ENCODE peak calls at places on chromosomes 11 and 22, in seven cellular contexts. K, J, D, V, H, W and Q are unnamed samples.

GRCh38 chr11:624705-625635 is at the start of gene CDHR5:
- DNase-seq in K (no peak), J (no peak), D (no peak), V (no peak), H (no peak), W (no peak), Q (no peak)

GRCh38 chr11:475941-476340 is 25.9 kb downstream of the PTDSS2 start:
- DNase-seq in K (no peak), J (no peak), D (no peak), V (no peak), H (no peak), W (no peak), Q (no peak)

GRCh38 chr11:1232328-1233321 is 9.8 kb downstream of the MUC5B start:
- DNase-seq in K (no peak), J (no peak), D (no peak), V (no peak), H (no peak), W (no peak), Q (no peak)

GRCh38 chr11:83292709-83293435 is 6.7 kb upstream of the CCDC90B start:
- DNase-seq in K (peak), J (peak), D (peak), V (peak), H (no peak), W (peak), Q (peak)

GRCh38 chr11:16881074-16881709 is 133.0 kb downstream of the PLEKHA7 start:
- DNase-seq in K (peak), J (peak), D (peak), V (no peak), H (peak), W (peak), Q (peak)

GRCh38 chr11:128714881-128715280 is 21.0 kb downstream of the FLI1 start:
- DNase-seq in K (peak), J (peak), D (peak), V (peak), H (peak), W (peak), Q (no peak)

GRCh38 chr11:8056810-8057463 is 24.1 kb upstream of the TUB start:
- DNase-seq in K (peak), J (no peak), D (peak), V (no peak), H (no peak), W (no peak), Q (no peak)

GRCh38 chr11:25902476-25902875 is 429.5 kb upstream of the ANO3 start:
- DNase-seq in K (no peak), J (no peak), D (no peak), V (no peak), H (no peak), W (peak), Q (no peak)

GRCh38 chr11:12179019-12179418 is 68.6 kb downstream of the MICAL2 start:
- DNase-seq in K (no peak), J (no peak), D (no peak), V (no peak), H (no peak), W (no peak), Q (no peak)

GRCh38 chr11:45890886-45891550 is 5.6 kb downstream of the MAPK8IP1 start:
- DNase-seq in K (no peak), J (no peak), D (no peak), V (no peak), H (no peak), W (no peak), Q (no peak)

GRCh38 chr11:134674974-134675373 is 262.9 kb upstream of the B3GAT1 start:
- DNase-seq in K (no peak), J (no peak), D (no peak), V (no peak), H (no peak), W (no peak), Q (no peak)

GRCh38 chr11:121318848-121319834 is 26.6 kb downstream of the SC5D start:
- DNase-seq in K (peak), J (peak), D (peak), V (peak), H (no peak), W (peak), Q (peak)

GRCh38 chr11:8098879-8099278 is 17.9 kb downstream of the TUB start:
- DNase-seq in K (peak), J (no peak), D (no peak), V (no peak), H (no peak), W (no peak), Q (no peak)

GRCh38 chr11:34232810-34233209 is 125.0 kb downstream of the ABTB2 start:
- DNase-seq in K (no peak), J (no peak), D (no peak), V (no peak), H (no peak), W (no peak), Q (no peak)

GRCh38 chr11:132977746-132978145 is 554.6 kb downstream of the OPCML start:
- DNase-seq in K (no peak), J (no peak), D (no peak), V (no peak), H (no peak), W (no peak), Q (no peak)

GRCh38 chr11:6553634-6554033 is 49.8 kb downstream of the RRP8 start:
- DNase-seq in K (no peak), J (no peak), D (no peak), V (no peak), H (no peak), W (no peak), Q (no peak)

GRCh38 chr11:92955900-92956299 is 13.6 kb upstream of the MTNR1B start:
- DNase-seq in K (no peak), J (no peak), D (no peak), V (no peak), H (no peak), W (peak), Q (no peak)

GRCh38 chr22:33180371-33180770 is 122.2 kb upstream of the SYN3 start:
- DNase-seq in K (peak), J (no peak), D (no peak), V (no peak), H (no peak), W (no peak), Q (no peak)

GRCh38 chr22:44646141-44646540 is 55.9 kb upstream of the PRR5 start:
- DNase-seq in K (no peak), J (no peak), D (no peak), V (no peak), H (no peak), W (no peak), Q (no peak)

GRCh38 chr11:83773950-83774880 is 488.0 kb upstream of the CCDC90B start:
- DNase-seq in K (peak), J (peak), D (no peak), V (no peak), H (no peak), W (no peak), Q (peak)

GRCh38 chr22:23176645-23177027 is 3.7 kb upstream of the BCR start:
- DNase-seq in K (no peak), J (no peak), D (no peak), V (no peak), H (no peak), W (no peak), Q (no peak)

GRCh38 chr11:75435571-75435925 is 2.5 kb upstream of the KLHL35 start:
- DNase-seq in K (no peak), J (no peak), D (no peak), V (no peak), H (no peak), W (no peak), Q (no peak)

GRCh38 chr11:16226245-16226644 is 130.1 kb downstream of the SOX6 start:
- DNase-seq in K (no peak), J (peak), D (peak), V (peak), H (no peak), W (peak), Q (peak)

DNA sequence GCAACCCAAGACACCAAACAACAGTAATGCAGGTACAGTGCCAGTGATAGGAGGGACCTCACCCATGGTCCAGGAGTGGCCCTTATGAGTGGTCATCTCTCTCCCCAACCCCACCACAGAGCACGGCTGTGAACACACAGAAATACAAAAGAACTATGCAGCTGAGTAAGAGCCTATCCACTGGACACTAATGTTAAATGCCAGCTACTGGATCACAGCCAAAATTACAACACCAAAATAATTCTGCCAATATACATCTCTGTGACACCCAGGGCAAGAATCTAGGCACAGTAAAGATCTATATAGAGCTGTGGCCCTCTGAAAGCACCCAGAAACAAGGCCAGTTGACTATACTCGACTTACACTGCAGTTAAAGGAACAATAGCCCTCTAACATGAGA is 22.8 kb upstream of the GPR83 start:
- DNase-seq in K (no peak), J (no peak), D (no peak), V (no peak), H (no peak), W (no peak), Q (no peak)
- H3K27ac ChIP-seq in K (no peak), J (no peak), D (no peak), V (no peak), H (no peak), W (no peak), Q (no peak)

GRCh38 chr11:3977078-3977477 is 117.5 kb upstream of the RRM1 start:
- DNase-seq in K (no peak), J (no peak), D (no peak), V (no peak), H (no peak), W (no peak), Q (no peak)
- TF ChIP-seq EZH2 in K (no peak), J (no peak), D (no peak), V (no peak), H (no peak), W (no peak), Q (no peak)

DNA sequence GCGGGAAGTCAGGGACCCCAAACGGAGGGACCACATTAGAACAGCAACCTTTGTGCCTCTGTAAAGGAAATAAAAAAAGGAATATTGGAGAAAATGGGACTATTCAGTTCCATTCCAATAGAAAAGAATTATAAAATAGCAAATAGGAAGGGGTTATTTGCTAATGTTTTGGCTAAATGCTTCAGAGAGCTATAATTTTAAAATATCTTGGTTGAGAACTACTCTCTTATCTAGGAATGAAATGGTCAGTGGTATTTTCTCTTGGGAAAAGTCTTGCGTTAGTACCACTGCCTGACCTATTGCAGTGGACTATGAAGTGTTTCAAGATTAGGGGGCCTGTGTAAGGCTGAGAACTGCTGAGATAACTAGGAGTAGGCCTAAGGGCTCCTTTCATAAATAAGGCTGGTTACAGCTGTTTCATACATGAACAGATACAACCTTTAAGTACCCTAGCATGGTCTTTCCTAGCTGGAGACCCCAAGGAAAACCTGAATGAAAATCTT is 6.9 kb upstream of the WEE1 start:
- DNase-seq in K (peak), J (no peak), D (peak), V (no peak), H (no peak), W (no peak), Q (no peak)
- H3K27ac ChIP-seq in K (peak), J (peak), D (peak), V (peak), H (peak), W (peak), Q (peak)

GRCh38 chr11:3344327-3344726 is 34.6 kb downstream of the ZNF195 start:
- DNase-seq in K (no peak), J (no peak), D (no peak), V (no peak), H (no peak), W (no peak), Q (no peak)

GRCh38 chr11:3344775-3345174 is 34.2 kb downstream of the ZNF195 start:
- DNase-seq in K (no peak), J (no peak), D (no peak), V (no peak), H (no peak), W (no peak), Q (no peak)

GRCh38 chr11:3347127-3347526 is 31.8 kb downstream of the ZNF195 start:
- DNase-seq in K (no peak), J (no peak), D (no peak), V (no peak), H (no peak), W (no peak), Q (no peak)

GRCh38 chr11:3346587-3346986 is 32.4 kb downstream of the ZNF195 start:
- DNase-seq in K (no peak), J (no peak), D (no peak), V (no peak), H (no peak), W (no peak), Q (no peak)

DNA sequence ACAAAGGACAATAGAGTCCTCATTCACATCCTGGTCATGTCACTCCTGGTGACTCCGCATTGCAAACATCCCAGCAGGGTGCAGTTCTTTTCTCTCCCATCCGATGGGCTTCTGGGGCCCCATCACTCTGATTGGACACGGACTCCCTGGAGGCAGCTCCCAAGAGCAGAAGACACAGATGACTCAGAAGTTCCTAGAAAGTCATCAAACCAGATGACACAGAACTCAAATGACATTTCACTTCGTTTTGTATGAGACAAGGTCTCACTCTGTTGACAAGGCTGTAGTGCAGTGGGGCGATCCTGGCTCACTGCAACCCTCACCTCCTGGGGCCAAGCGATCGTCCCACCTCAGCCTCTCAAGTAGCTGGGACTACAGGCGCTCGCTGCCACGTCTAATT is 33.2 kb downstream of the ZNF195 start:
- DNase-seq in K (no peak), J (no peak), D (no peak), V (no peak), H (no peak), W (no peak), Q (peak)
- TF ChIP-seq EZH2 in K (no peak), J (no peak), D (no peak), V (no peak), H (no peak), W (no peak), Q (no peak)

GRCh38 chr11:18329196-18329870 is 7.0 kb downstream of the GTF2H1 start:
- DNase-seq in K (no peak), J (peak), D (no peak), V (no peak), H (peak), W (peak), Q (no peak)

GRCh38 chr11:18332891-18333290 is 10.5 kb downstream of the GTF2H1 start:
- DNase-seq in K (no peak), J (no peak), D (no peak), V (no peak), H (no peak), W (no peak), Q (no peak)

GRCh38 chr11:18332302-18332701 is 9.9 kb downstream of the GTF2H1 start:
- DNase-seq in K (no peak), J (no peak), D (no peak), V (no peak), H (no peak), W (no peak), Q (no peak)

GRCh38 chr11:18330921-18331320 is 8.6 kb downstream of the GTF2H1 start:
- DNase-seq in K (no peak), J (no peak), D (no peak), V (no peak), H (no peak), W (no peak), Q (no peak)
- H3K27ac ChIP-seq in K (no peak), J (no peak), D (no peak), V (no peak), H (no peak), W (no peak), Q (peak)

DNA sequence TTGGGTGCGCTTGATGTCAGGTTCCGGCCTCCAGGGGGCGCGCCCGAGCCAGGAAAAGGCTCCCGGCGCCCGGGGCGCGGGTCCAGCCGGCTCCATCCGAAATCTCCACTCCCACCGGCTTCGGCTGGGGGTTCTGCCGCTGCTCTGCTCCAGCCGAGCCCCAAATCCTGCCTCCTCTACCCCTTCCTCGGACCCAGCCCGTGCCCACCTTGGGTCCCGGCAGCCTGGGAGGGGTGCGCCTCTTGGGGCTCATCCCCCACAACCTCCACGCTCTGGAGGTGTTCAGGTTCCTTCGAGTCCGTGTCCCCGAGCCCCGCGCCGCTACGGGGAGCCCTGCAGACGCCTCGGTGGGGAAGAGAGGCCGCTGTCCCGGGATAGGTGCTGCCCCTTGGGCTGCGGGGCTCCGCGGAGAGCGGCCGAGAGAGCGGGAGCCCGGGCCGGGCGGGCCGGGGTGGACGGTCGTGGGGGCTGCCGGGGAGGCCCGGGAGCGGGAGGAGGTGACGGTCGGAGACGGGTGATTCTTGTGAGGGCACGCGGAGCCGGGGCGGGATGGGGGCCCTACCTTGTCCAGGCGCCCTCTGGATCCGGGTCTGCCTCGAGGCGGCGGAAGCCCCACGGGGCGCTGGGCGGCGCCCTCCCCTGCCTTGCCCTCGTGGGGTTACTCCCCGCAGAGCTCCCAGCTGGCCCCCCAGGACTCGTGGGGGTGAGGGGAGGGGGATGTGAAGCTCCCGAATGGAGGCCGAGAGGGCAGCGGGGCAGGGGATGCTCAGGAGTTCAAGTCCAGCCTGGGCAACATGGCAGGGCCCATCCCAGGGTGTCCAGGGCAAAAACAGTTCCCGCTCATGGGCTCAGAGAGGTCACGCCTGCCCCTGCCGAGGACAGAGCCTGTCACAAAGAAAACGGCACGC is 13.2 kb upstream of the CYB5R3 start:
- DNase-seq in K (peak), J (peak), D (peak), V (peak), H (no peak), W (peak), Q (peak)
- TF ChIP-seq EZH2 in K (no peak), J (no peak), D (no peak), V (no peak), H (no peak), W (no peak), Q (no peak)